ENCODE peak calls at places on chromosomes 2 and 18, in four cellular contexts. D, Q, A and E are unnamed samples.

GRCh38 chr2:24577481-24577880 is 86.4 kb downstream of the NCOA1 start:
- DNase-seq in D (no peak), Q (no peak), A (no peak), E (no peak)

GRCh38 chr2:38751847-38752410 is 768 bp upstream of the SRSF7 start:
- DNase-seq in D (no peak), Q (no peak), A (no peak), E (no peak)

GRCh38 chr2:114642988-114643553 is 200.6 kb downstream of the DPP10 start:
- DNase-seq in D (no peak), Q (no peak), A (no peak), E (no peak)

GRCh38 chr2:72235497-72236413 is 88.1 kb upstream of the CYP26B1 start:
- DNase-seq in D (no peak), Q (no peak), A (no peak), E (no peak)

GRCh38 chr2:229387815-229388214 is 116.7 kb upstream of the PID1 start:
- DNase-seq in D (no peak), Q (no peak), A (peak), E (no peak)

GRCh38 chr2:176171331-176172006 is 14.4 kb downstream of the HOXD3 start:
- DNase-seq in D (no peak), Q (no peak), A (no peak), E (no peak)

GRCh38 chr18:9329471-9329870 is 5.1 kb upstream of the TWSG1 start:
- DNase-seq in D (no peak), Q (no peak), A (no peak), E (no peak)

GRCh38 chr2:68465081-68465916 is 1.8 kb downstream of the FBXO48 start:
- DNase-seq in D (no peak), Q (no peak), A (no peak), E (no peak)